ENCODE peak calls at places on chromosomes 1 and 21, in seven cellular contexts. One of them, this sample, is unnamed.

GRCh38 chr1:203935286-203935685 is 73.9 kb downstream of the SNRPE start:
- DNase-seq in neural progenitor cell: no peak
- DNase-seq in activated CD8-positive, alpha-beta memory T cell treated with anti-CD3 and anti-CD28 coated beads for 24 hours: no peak
- DNase-seq in substantia nigra: no peak
- DNase-seq in GM12865: no peak
- DNase-seq in mucosa of descending colon: no peak
- DNase-seq in left ventricle myocardium superior: no peak
- DNase-seq in this sample: no peak

GRCh38 chr1:19067187-19067911 is 110.9 kb upstream of the IFFO2 start:
- DNase-seq in neural progenitor cell: peak; percentile 82
- DNase-seq in activated CD8-positive, alpha-beta memory T cell treated with anti-CD3 and anti-CD28 coated beads for 24 hours: no peak
- DNase-seq in substantia nigra: no peak
- DNase-seq in GM12865: no peak
- DNase-seq in mucosa of descending colon: no peak
- DNase-seq in left ventricle myocardium superior: no peak
- DNase-seq in this sample: no peak

GRCh38 chr1:83889707-83890106 is 109.2 kb downstream of the TTLL7 start:
- DNase-seq in neural progenitor cell: peak; percentile 8
- DNase-seq in activated CD8-positive, alpha-beta memory T cell treated with anti-CD3 and anti-CD28 coated beads for 24 hours: no peak
- DNase-seq in substantia nigra: no peak
- DNase-seq in GM12865: no peak
- DNase-seq in mucosa of descending colon: no peak
- DNase-seq in left ventricle myocardium superior: no peak
- DNase-seq in this sample: no peak

GRCh38 chr1:163307479-163308171 is 14.1 kb upstream of the NUF2 start:
- DNase-seq in neural progenitor cell: no peak
- DNase-seq in activated CD8-positive, alpha-beta memory T cell treated with anti-CD3 and anti-CD28 coated beads for 24 hours: no peak
- DNase-seq in substantia nigra: no peak
- DNase-seq in GM12865: no peak
- DNase-seq in mucosa of descending colon: no peak
- DNase-seq in left ventricle myocardium superior: no peak
- DNase-seq in this sample: no peak

GRCh38 chr1:163361123-163361934 is 39.6 kb downstream of the NUF2 start:
- DNase-seq in neural progenitor cell: peak; percentile 48
- DNase-seq in activated CD8-positive, alpha-beta memory T cell treated with anti-CD3 and anti-CD28 coated beads for 24 hours: no peak
- DNase-seq in substantia nigra: no peak
- DNase-seq in GM12865: peak; percentile 20
- DNase-seq in mucosa of descending colon: no peak
- DNase-seq in left ventricle myocardium superior: no peak
- DNase-seq in this sample: peak; percentile 52

GRCh38 chr1:181643631-181644030 is 160.3 kb downstream of the CACNA1E start:
- DNase-seq in neural progenitor cell: no peak
- DNase-seq in activated CD8-positive, alpha-beta memory T cell treated with anti-CD3 and anti-CD28 coated beads for 24 hours: no peak
- DNase-seq in substantia nigra: no peak
- DNase-seq in GM12865: no peak
- DNase-seq in mucosa of descending colon: no peak
- DNase-seq in left ventricle myocardium superior: no peak
- DNase-seq in this sample: no peak

GRCh38 chr1:49626474-49626873 is 397.3 kb downstream of the AGBL4 start:
- DNase-seq in neural progenitor cell: no peak
- DNase-seq in activated CD8-positive, alpha-beta memory T cell treated with anti-CD3 and anti-CD28 coated beads for 24 hours: no peak
- DNase-seq in substantia nigra: no peak
- DNase-seq in GM12865: no peak
- DNase-seq in mucosa of descending colon: no peak
- DNase-seq in left ventricle myocardium superior: no peak
- DNase-seq in this sample: no peak

GRCh38 chr1:89257036-89257435 is 15.6 kb downstream of the GBP5 start:
- DNase-seq in neural progenitor cell: no peak
- DNase-seq in activated CD8-positive, alpha-beta memory T cell treated with anti-CD3 and anti-CD28 coated beads for 24 hours: no peak
- DNase-seq in substantia nigra: no peak
- DNase-seq in GM12865: peak; percentile 10
- DNase-seq in mucosa of descending colon: no peak
- DNase-seq in left ventricle myocardium superior: no peak
- DNase-seq in this sample: no peak

GRCh38 chr1:180270767-180271639 is 40.9 kb downstream of the LHX4 start:
- DNase-seq in neural progenitor cell: peak; percentile 30
- DNase-seq in activated CD8-positive, alpha-beta memory T cell treated with anti-CD3 and anti-CD28 coated beads for 24 hours: no peak
- DNase-seq in substantia nigra: no peak
- DNase-seq in GM12865: no peak
- DNase-seq in mucosa of descending colon: peak; percentile 66
- DNase-seq in left ventricle myocardium superior: no peak
- DNase-seq in this sample: peak; percentile 41

GRCh38 chr21:42570362-42570761 is 56.7 kb downstream of the SLC37A1 start:
- DNase-seq in neural progenitor cell: no peak
- DNase-seq in activated CD8-positive, alpha-beta memory T cell treated with anti-CD3 and anti-CD28 coated beads for 24 hours: peak; percentile 9
- DNase-seq in substantia nigra: no peak
- DNase-seq in GM12865: no peak
- DNase-seq in mucosa of descending colon: no peak
- DNase-seq in left ventricle myocardium superior: no peak
- DNase-seq in this sample: no peak

GRCh38 chr1:15966081-15966955 is 9.6 kb downstream of the ZBTB17 start:
- DNase-seq in neural progenitor cell: no peak
- DNase-seq in activated CD8-positive, alpha-beta memory T cell treated with anti-CD3 and anti-CD28 coated beads for 24 hours: peak; percentile 92
- DNase-seq in substantia nigra: no peak
- DNase-seq in GM12865: peak; percentile 95
- DNase-seq in mucosa of descending colon: peak; percentile 22
- DNase-seq in left ventricle myocardium superior: no peak
- DNase-seq in this sample: no peak

GRCh38 chr1:68162761-68163160 is 69.6 kb downstream of the WLS start:
- DNase-seq in neural progenitor cell: no peak
- DNase-seq in activated CD8-positive, alpha-beta memory T cell treated with anti-CD3 and anti-CD28 coated beads for 24 hours: no peak
- DNase-seq in substantia nigra: no peak
- DNase-seq in GM12865: no peak
- DNase-seq in mucosa of descending colon: no peak
- DNase-seq in left ventricle myocardium superior: no peak
- DNase-seq in this sample: no peak

GRCh38 chr1:69569281-69569970 is 1.7 kb downstream of the LRRC7 start:
- DNase-seq in neural progenitor cell: peak; percentile 53
- DNase-seq in activated CD8-positive, alpha-beta memory T cell treated with anti-CD3 and anti-CD28 coated beads for 24 hours: no peak
- DNase-seq in substantia nigra: no peak
- DNase-seq in GM12865: no peak
- DNase-seq in mucosa of descending colon: no peak
- DNase-seq in left ventricle myocardium superior: no peak
- DNase-seq in this sample: peak; percentile 15

GRCh38 chr1:204188959-204189639 is 7.2 kb downstream of the KISS1 start:
- DNase-seq in neural progenitor cell: no peak
- DNase-seq in activated CD8-positive, alpha-beta memory T cell treated with anti-CD3 and anti-CD28 coated beads for 24 hours: no peak
- DNase-seq in substantia nigra: no peak
- DNase-seq in GM12865: peak; percentile 42
- DNase-seq in mucosa of descending colon: no peak
- DNase-seq in left ventricle myocardium superior: no peak
- DNase-seq in this sample: no peak

GRCh38 chr1:54094001-54094729 is 40.8 kb downstream of the TCEANC2 start:
- DNase-seq in neural progenitor cell: no peak
- DNase-seq in activated CD8-positive, alpha-beta memory T cell treated with anti-CD3 and anti-CD28 coated beads for 24 hours: no peak
- DNase-seq in substantia nigra: no peak
- DNase-seq in GM12865: no peak
- DNase-seq in mucosa of descending colon: peak; percentile 55
- DNase-seq in left ventricle myocardium superior: no peak
- DNase-seq in this sample: no peak

GRCh38 chr1:202645097-202645476 is 65.2 kb downstream of the SYT2 start:
- DNase-seq in neural progenitor cell: no peak
- DNase-seq in activated CD8-positive, alpha-beta memory T cell treated with anti-CD3 and anti-CD28 coated beads for 24 hours: no peak
- DNase-seq in substantia nigra: no peak
- DNase-seq in GM12865: no peak
- DNase-seq in mucosa of descending colon: no peak
- DNase-seq in left ventricle myocardium superior: no peak
- DNase-seq in this sample: no peak

GRCh38 chr21:42548687-42549406 is 35.2 kb downstream of the SLC37A1 start:
- DNase-seq in neural progenitor cell: no peak
- DNase-seq in activated CD8-positive, alpha-beta memory T cell treated with anti-CD3 and anti-CD28 coated beads for 24 hours: no peak
- DNase-seq in substantia nigra: no peak
- DNase-seq in GM12865: peak; percentile 50
- DNase-seq in mucosa of descending colon: no peak
- DNase-seq in left ventricle myocardium superior: no peak
- DNase-seq in this sample: no peak

GRCh38 chr1:201354901-201355295 is 22.6 kb downstream of the TNNT2 start:
- DNase-seq in neural progenitor cell: no peak
- DNase-seq in activated CD8-positive, alpha-beta memory T cell treated with anti-CD3 and anti-CD28 coated beads for 24 hours: no peak
- DNase-seq in substantia nigra: no peak
- DNase-seq in GM12865: no peak
- DNase-seq in mucosa of descending colon: no peak
- DNase-seq in left ventricle myocardium superior: no peak
- DNase-seq in this sample: no peak

GRCh38 chr1:8910331-8910730 is 31.8 kb upstream of the ENO1 start:
- DNase-seq in neural progenitor cell: no peak
- DNase-seq in activated CD8-positive, alpha-beta memory T cell treated with anti-CD3 and anti-CD28 coated beads for 24 hours: no peak
- DNase-seq in substantia nigra: no peak
- DNase-seq in GM12865: no peak
- DNase-seq in mucosa of descending colon: no peak
- DNase-seq in left ventricle myocardium superior: no peak
- DNase-seq in this sample: no peak

GRCh38 chr1:42006836-42007235 is 88.1 kb upstream of the HIVEP3 start:
- DNase-seq in neural progenitor cell: no peak
- DNase-seq in activated CD8-positive, alpha-beta memory T cell treated with anti-CD3 and anti-CD28 coated beads for 24 hours: no peak
- DNase-seq in substantia nigra: no peak
- DNase-seq in GM12865: no peak
- DNase-seq in mucosa of descending colon: no peak
- DNase-seq in left ventricle myocardium superior: no peak
- DNase-seq in this sample: no peak

This sample was measured in D341Med.